ENCODE peak calls at places on chromosomes 13 and 19, in eight cellular contexts. F, Y, C, O, R, B, P and N are unnamed samples.

GRCh38 chr13:41459754-41460111 is 2.4 kb downstream of the RGCC start:
- DNase-seq in P (no peak), O (no peak), C (no peak), R (no peak), B (no peak), Y (no peak), F (no peak), N (no peak)

GRCh38 chr19:46489445-46490272 is 6.0 kb downstream of the PNMA8B start:
- DNase-seq in R (peak), O (no peak), B (peak), C (peak), F (no peak), P (peak), Y (no peak), N (peak)

GRCh38 chr13:47256618-47257017 is 359.8 kb upstream of the HTR2A start:
- DNase-seq in B (peak), Y (no peak), R (no peak), F (no peak), O (peak), C (peak), P (peak), N (no peak)

GRCh38 chr19:588758-589692 is 656 bp upstream of the HCN2 start:
- DNase-seq in F (no peak), C (no peak), R (no peak), P (no peak), Y (no peak), B (no peak), O (no peak), N (peak)

GRCh38 chr19:45177817-45178261 is at the start of gene TRAPPC6A:
- DNase-seq in B (peak), Y (no peak), P (peak), R (no peak), F (no peak), C (peak), O (no peak), N (no peak)

GRCh38 chr19:37172368-37173366 is at the start of gene ZNF585A:
- DNase-seq in Y (peak), R (peak), O (peak), F (peak), P (peak), C (peak), B (peak), N (peak)

GRCh38 chr19:41276231-41276630 is 12.1 kb downstream of the HNRNPUL1 start:
- DNase-seq in B (peak), C (peak), R (no peak), F (no peak), Y (no peak), P (no peak), O (no peak), N (no peak)

GRCh38 chr13:46552888-46553520 is at the start of gene LRCH1:
- DNase-seq in C (peak), F (no peak), P (peak), R (peak), Y (peak), O (no peak), B (peak), N (peak)

GRCh38 chr13:63435668-63436275 is 2020.1 kb upstream of the PCDH20 start:
- DNase-seq in Y (no peak), C (peak), P (peak), R (no peak), F (peak), B (peak), O (peak), N (no peak)

GRCh38 chr13:39347926-39348901 is 254.8 kb downstream of the LHFPL6 start:
- DNase-seq in C (peak), R (peak), Y (no peak), P (no peak), F (no peak), O (no peak), B (no peak), N (peak)

GRCh38 chr19:41821003-41821735 is 23.3 kb downstream of the LYPD4 start:
- DNase-seq in O (no peak), P (peak), C (peak), F (no peak), R (no peak), B (peak), Y (no peak), N (peak)

GRCh38 chr13:110819203-110820014 is 95.5 kb downstream of the ANKRD10 start:
- DNase-seq in B (peak), O (no peak), Y (peak), P (peak), R (peak), F (peak), C (peak), N (peak)

GRCh38 chr13:49488563-49488962 is 7.2 kb upstream of the PHF11 start:
- DNase-seq in O (no peak), P (no peak), B (no peak), R (no peak), C (no peak), F (no peak), Y (no peak), N (no peak)

GRCh38 chr19:34217952-34218817 is 36.2 kb upstream of the GARRE1 start:
- DNase-seq in B (peak), R (no peak), C (peak), P (peak), F (peak), Y (peak), O (peak), N (no peak)

GRCh38 chr19:17026041-17026658 is 460 bp downstream of the CPAMD8 start:
- DNase-seq in F (no peak), Y (no peak), B (no peak), P (no peak), R (no peak), O (no peak), C (peak), N (peak)

GRCh38 chr19:46974181-46974580 is 45.5 kb upstream of the NPAS1 start:
- DNase-seq in O (no peak), R (no peak), B (no peak), P (no peak), Y (no peak), F (no peak), C (no peak), N (no peak)

GRCh38 chr13:112124100-112124499 is 57.2 kb downstream of the SOX1 start:
- DNase-seq in Y (no peak), R (no peak), C (no peak), F (no peak), B (no peak), O (no peak), P (no peak), N (no peak)

GRCh38 chr19:30888937-30889336 is 460.3 kb downstream of the TSHZ3 start:
- DNase-seq in Y (no peak), O (no peak), B (no peak), P (no peak), R (no peak), C (no peak), F (no peak), N (no peak)

GRCh38 chr19:7550987-7551761 is 15.7 kb downstream of the PNPLA6 start:
- DNase-seq in P (peak), B (peak), F (peak), C (peak), Y (no peak), R (peak), O (no peak), N (peak)

GRCh38 chr13:79989251-79989661 is 351.7 kb downstream of the SPRY2 start:
- DNase-seq in P (no peak), O (no peak), R (no peak), F (no peak), B (peak), Y (no peak), C (no peak), N (no peak)

GRCh38 chr13:94886191-94886590 is 173.8 kb upstream of the SOX21 start:
- DNase-seq in B (no peak), F (no peak), C (peak), P (peak), R (no peak), Y (no peak), O (no peak), N (no peak)

GRCh38 chr13:69970521-69970920 is 137.1 kb upstream of the ATXN8OS start:
- DNase-seq in O (no peak), F (peak), R (no peak), B (no peak), Y (no peak), P (peak), C (no peak), N (no peak)

GRCh38 chr19:27660428-27660827 is 1552.5 kb downstream of the UQCRFS1 start:
- DNase-seq in Y (no peak), O (no peak), B (no peak), R (no peak), P (no peak), C (no peak), F (no peak), N (no peak)

GRCh38 chr13:99971576-99972189 is at the start of gene ZIC5:
- DNase-seq in P (no peak), F (no peak), Y (no peak), C (peak), O (no peak), R (no peak), B (no peak), N (peak)

GRCh38 chr13:67048084-67048792 is 181.9 kb downstream of the PCDH9 start:
- DNase-seq in B (peak), Y (no peak), C (peak), R (no peak), O (peak), P (peak), F (peak), N (no peak)

GRCh38 chr19:35468637-35469036 is 20.6 kb downstream of the FFAR2 start:
- DNase-seq in O (no peak), F (no peak), C (peak), P (peak), R (peak), Y (peak), B (peak), N (peak)

GRCh38 chr19:40231544-40232424 is 5.3 kb upstream of the CCNP start:
- DNase-seq in P (no peak), Y (no peak), C (peak), O (no peak), F (no peak), B (no peak), R (peak), N (peak)

GRCh38 chr19:39003188-39003587 is 27.6 kb upstream of the FBXO17 start:
- DNase-seq in F (no peak), P (no peak), B (no peak), O (no peak), R (no peak), C (no peak), Y (no peak), N (no peak)

GRCh38 chr19:4870025-4870700 is 2.7 kb upstream of the PLIN3 start:
- DNase-seq in O (peak), B (peak), C (peak), Y (no peak), F (peak), P (peak), R (no peak), N (no peak)

GRCh38 chr19:33132425-33132824 is 511 bp downstream of the WDR88 start:
- DNase-seq in F (no peak), P (no peak), R (no peak), B (no peak), O (no peak), C (no peak), Y (no peak), N (no peak)

GRCh38 chr19:611506-611869 is 21.8 kb downstream of the HCN2 start:
- DNase-seq in F (peak), C (peak), P (peak), B (peak), Y (no peak), R (no peak), O (peak), N (no peak)

GRCh38 chr13:29522044-29522685 is 73.3 kb downstream of the SLC7A1 start:
- DNase-seq in F (no peak), C (peak), Y (no peak), R (no peak), P (peak), B (peak), O (no peak), N (no peak)
- TF ChIP-seq CTCF in F (no peak), C (peak), Y (no peak), R (no peak), P (peak), B (no peak), O (no peak), N (no peak)

DNA sequence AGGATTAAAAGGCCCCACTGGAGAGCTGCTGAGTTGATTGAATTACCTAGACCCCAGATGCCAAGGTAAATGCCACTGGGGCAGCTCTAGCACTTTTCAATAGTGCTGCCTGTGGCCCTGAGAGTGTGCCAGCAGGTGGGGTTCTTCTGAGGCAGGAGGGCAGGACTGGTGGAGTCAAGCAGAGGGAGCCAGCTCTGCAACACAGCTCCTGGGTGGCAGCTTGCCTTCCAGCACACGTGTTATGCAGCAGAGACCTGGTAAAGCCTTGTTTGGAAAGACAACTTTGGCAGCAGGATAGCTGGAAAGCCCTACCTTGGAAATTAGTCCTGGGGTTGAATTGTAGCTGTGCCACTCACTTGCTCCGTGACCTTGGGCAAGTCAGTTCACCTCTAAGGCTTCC is 306.6 kb downstream of the ATP8A2 start:
- DNase-seq in F (no peak), R (no peak), P (no peak), O (no peak), B (no peak), C (no peak), Y (no peak), N (no peak)
- TF ChIP-seq CTCF in F (peak), R (peak), P (no peak), O (no peak), B (no peak), C (no peak), Y (no peak), N (no peak)

GRCh38 chr13:61884830-61885229 is 469.2 kb upstream of the PCDH20 start:
- DNase-seq in B (no peak), Y (no peak), C (no peak), O (no peak), P (no peak), R (no peak), F (no peak), N (no peak)
- TF ChIP-seq CTCF in B (no peak), Y (no peak), C (no peak), O (no peak), P (no peak), R (no peak), F (no peak), N (no peak)

DNA sequence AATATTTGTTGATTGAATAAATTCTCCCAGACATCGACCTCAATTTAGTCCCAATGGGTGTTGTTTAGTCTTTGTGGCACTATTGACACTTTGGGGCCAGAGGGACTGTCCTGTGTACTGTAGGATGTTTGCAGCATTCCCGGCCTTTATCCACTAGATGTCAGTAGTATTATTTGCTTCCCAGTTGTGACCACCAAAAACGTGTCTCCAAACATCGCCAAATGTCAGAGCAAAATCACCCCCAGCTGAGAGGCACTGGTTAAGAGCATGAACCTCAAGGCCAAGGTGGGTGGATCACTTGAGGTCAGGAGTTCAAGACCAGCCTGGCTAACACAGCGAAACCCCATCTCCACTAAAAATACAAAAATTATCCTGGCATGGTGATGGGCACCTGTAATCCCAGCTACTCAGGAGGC is 15.4 kb downstream of the NLRP12 start:
- DNase-seq in R (no peak), P (peak), Y (no peak), F (no peak), C (peak), O (no peak), B (peak), N (no peak)
- TF ChIP-seq CTCF in R (peak), P (peak), Y (no peak), F (peak), C (peak), O (peak), B (peak), N (peak)

DNA sequence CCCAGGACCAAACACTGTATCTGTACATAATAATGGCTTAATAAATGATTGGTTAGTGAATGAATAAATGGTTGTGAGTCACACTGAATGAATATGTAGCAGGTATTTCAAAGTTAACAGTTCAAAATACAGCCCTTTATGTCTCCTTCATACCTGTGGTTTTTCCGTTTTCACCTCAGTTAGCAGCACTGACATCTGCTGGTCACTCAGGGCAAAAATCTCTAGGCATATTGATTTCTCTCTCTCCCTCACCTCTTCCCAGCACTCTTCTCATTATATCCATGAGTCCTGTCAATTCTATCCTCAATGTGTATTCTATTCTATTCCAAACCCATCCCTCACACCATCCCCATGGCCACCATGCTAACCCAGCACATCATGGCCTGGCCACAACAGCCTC is 76.2 kb downstream of the PEG3 start:
- DNase-seq in P (no peak), O (no peak), Y (no peak), C (peak), R (no peak), B (no peak), F (no peak), N (no peak)
- TF ChIP-seq CTCF in P (no peak), O (no peak), Y (no peak), C (peak), R (no peak), B (no peak), F (no peak), N (no peak)

DNA sequence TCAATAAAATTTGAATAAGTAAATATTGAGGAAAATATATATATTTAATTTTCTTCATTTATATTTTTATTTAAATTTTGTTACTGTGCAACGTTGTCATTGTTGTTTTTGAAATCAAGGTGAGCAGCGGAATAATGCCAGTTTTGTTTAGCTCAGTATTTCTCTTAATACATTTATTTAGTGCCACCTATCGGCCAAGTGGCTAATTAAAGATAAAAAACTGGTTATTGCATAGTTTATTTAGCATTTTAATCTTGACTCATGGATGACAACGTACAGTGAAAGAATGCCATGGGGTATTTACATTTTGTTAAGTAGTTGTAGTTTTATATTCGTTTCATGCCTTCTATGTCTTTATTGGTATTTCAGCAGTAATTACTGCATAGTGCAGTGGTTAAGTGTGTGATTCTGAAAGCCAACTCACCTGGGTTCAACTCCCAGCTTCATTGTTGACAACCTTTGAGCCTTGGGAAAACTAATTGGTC is 265.9 kb downstream of the MYO16 start:
- DNase-seq in Y (no peak), B (peak), P (peak), O (no peak), C (peak), F (no peak), R (no peak), N (no peak)
- TF ChIP-seq CTCF in Y (peak), B (peak), P (peak), O (peak), C (peak), F (peak), R (peak), N (peak)

DNA sequence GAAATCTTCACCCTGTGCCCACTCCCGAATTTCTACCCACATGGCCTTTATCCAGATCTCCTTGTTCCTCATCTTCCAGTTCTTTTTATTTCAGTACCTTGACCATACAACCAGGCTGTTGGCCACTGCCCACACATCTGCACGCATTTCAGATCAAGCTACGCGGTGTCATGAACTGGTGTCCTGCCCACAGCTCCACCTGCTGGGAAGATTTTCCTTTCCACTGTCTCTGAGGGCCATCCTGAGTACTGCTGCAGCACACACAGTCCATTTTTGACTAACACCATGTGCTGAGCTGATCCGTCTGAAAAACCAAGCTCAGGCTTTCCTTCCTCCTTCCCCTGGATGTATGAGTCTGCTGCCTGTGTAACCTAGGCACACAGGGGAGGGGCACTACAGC is 71.8 kb downstream of the WASF3 start:
- DNase-seq in B (peak), R (no peak), O (no peak), P (peak), C (peak), Y (no peak), F (no peak), N (no peak)
- TF ChIP-seq CTCF in B (peak), R (no peak), O (peak), P (peak), C (peak), Y (no peak), F (no peak), N (no peak)